ENCODE peak calls at places on chromosome 15, in nine cellular contexts. P is cardiac muscle cell, Z is H1, K is pancreas, R is uterus, X is ovary, H is mucosa of descending colon, F is neural progenitor cell, J is upper lobe of right lung. B is an unnamed sample. For H3K36me3, the result is how much of the 10 kb centered on the place peaks cover.

GRCh38 chr15:79960502-79961217 is 10.3 kb downstream of the BCL2A1 start:
- DNase-seq in R (no peak), Z (no peak), P (no peak), J (no peak), K (no peak), F (no peak), H (no peak), X (no peak), B (no peak)

GRCh38 chr15:78139564-78139963 is 8.3 kb upstream of the CIB2 start:
- DNase-seq in P (no peak), X (no peak), Z (no peak), J (no peak), R (no peak), H (no peak), K (no peak), F (no peak), B (no peak)

GRCh38 chr15:59150185-59150584 is 45.2 kb downstream of the CCNB2 start:
- DNase-seq in Z (no peak), K (no peak), X (peak), R (no peak), J (no peak), P (no peak), H (no peak), F (no peak), B (no peak)

GRCh38 chr15:77479015-77479414 is 58.3 kb downstream of the HMG20A start:
- DNase-seq in Z (no peak), F (no peak), H (no peak), K (no peak), J (no peak), X (no peak), P (no peak), R (no peak), B (no peak)

GRCh38 chr15:59933607-59934006 is 70.5 kb upstream of the FOXB1 start:
- DNase-seq in Z (no peak), P (no peak), F (no peak), H (no peak), J (no peak), K (no peak), X (no peak), R (no peak), B (no peak)

GRCh38 chr15:71048913-71049675 is 66.2 kb upstream of the THSD4 start:
- DNase-seq in K (no peak), F (no peak), Z (no peak), J (no peak), H (no peak), X (no peak), P (peak), R (no peak), B (peak)

GRCh38 chr15:32029409-32029861 is 880 bp upstream of the CHRNA7 start:
- DNase-seq in F (peak), J (no peak), K (no peak), P (peak), Z (peak), R (peak), H (peak), X (peak), B (no peak)

GRCh38 chr15:63793046-63793483 is 40.7 kb downstream of the HERC1 start:
- DNase-seq in F (no peak), J (no peak), Z (no peak), X (no peak), R (no peak), H (no peak), P (no peak), K (no peak), B (no peak)

GRCh38 chr15:75153084-75153483 is 48.6 kb upstream of the C15orf39 start:
- DNase-seq in K (no peak), X (no peak), H (no peak), Z (no peak), R (no peak), F (no peak), P (peak), J (no peak), B (no peak)

GRCh38 chr15:38882226-38882625 is 317.6 kb upstream of the RASGRP1 start:
- DNase-seq in Z (no peak), P (no peak), R (no peak), F (no peak), J (no peak), H (no peak), K (no peak), X (no peak), B (no peak)

GRCh38 chr15:63357061-63357460 is 24.6 kb downstream of the CA12 start:
- DNase-seq in R (no peak), H (no peak), X (no peak), K (no peak), P (no peak), J (no peak), F (no peak), Z (no peak), B (no peak)

GRCh38 chr15:33910741-33911140 is 57.6 kb upstream of the CHRM5 start:
- DNase-seq in R (no peak), J (no peak), K (no peak), H (no peak), Z (no peak), F (no peak), P (no peak), X (no peak), B (no peak)

GRCh38 chr15:47293763-47294162 is 423.5 kb upstream of the SEMA6D start:
- DNase-seq in X (peak), R (peak), F (peak), K (no peak), H (peak), P (no peak), J (peak), Z (no peak), B (no peak)

GRCh38 chr15:57033715-57034439 is 115.4 kb downstream of the TCF12 start:
- DNase-seq in R (no peak), H (no peak), X (no peak), K (no peak), F (no peak), J (no peak), P (no peak), Z (no peak), B (no peak)

GRCh38 chr15:70519616-70520015 is 243.7 kb downstream of the UACA start:
- DNase-seq in K (no peak), Z (no peak), R (no peak), H (no peak), X (no peak), J (no peak), F (no peak), P (no peak), B (no peak)

GRCh38 chr15:68706256-68706655 is 114.4 kb downstream of the ANP32A start:
- DNase-seq in X (no peak), H (no peak), J (no peak), R (no peak), P (no peak), F (no peak), K (no peak), Z (no peak), B (no peak)

GRCh38 chr15:81516461-81516860 is 142.4 kb upstream of the TMC3 start:
- DNase-seq in P (no peak), K (no peak), F (no peak), J (no peak), H (no peak), Z (no peak), R (no peak), X (no peak), B (no peak)

GRCh38 chr15:40276927-40277326 is 5.9 kb downstream of the ANKRD63 start:
- DNase-seq in X (no peak), F (no peak), H (no peak), K (no peak), J (no peak), Z (no peak), P (no peak), R (no peak), B (no peak)

GRCh38 chr15:80606571-80606970 is 88.5 kb upstream of the ABHD17C start:
- DNase-seq in H (no peak), Z (peak), R (no peak), X (no peak), P (no peak), F (no peak), K (no peak), J (no peak), B (no peak)

GRCh38 chr15:43828061-43828657 is 1.4 kb downstream of the WDR76 start:
- DNase-seq in P (no peak), R (no peak), K (no peak), X (no peak), H (no peak), J (no peak), Z (no peak), F (peak), B (no peak)

GRCh38 chr15:86445750-86446149 is 366.1 kb downstream of the AGBL1 start:
- DNase-seq in X (no peak), K (no peak), H (no peak), R (no peak), Z (no peak), J (no peak), P (no peak), F (no peak), B (no peak)

GRCh38 chr15:52154896-52155865 is 36.0 kb downstream of the GNB5 start:
- DNase-seq in R (no peak), K (no peak), Z (peak), X (no peak), H (no peak), F (no peak), P (no peak), J (no peak), B (no peak)

GRCh38 chr15:83106994-83107840 is at the start of gene TM6SF1:
- DNase-seq in H (peak), P (peak), J (peak), R (no peak), K (no peak), X (no peak), Z (peak), F (peak), B (no peak)

DNA sequence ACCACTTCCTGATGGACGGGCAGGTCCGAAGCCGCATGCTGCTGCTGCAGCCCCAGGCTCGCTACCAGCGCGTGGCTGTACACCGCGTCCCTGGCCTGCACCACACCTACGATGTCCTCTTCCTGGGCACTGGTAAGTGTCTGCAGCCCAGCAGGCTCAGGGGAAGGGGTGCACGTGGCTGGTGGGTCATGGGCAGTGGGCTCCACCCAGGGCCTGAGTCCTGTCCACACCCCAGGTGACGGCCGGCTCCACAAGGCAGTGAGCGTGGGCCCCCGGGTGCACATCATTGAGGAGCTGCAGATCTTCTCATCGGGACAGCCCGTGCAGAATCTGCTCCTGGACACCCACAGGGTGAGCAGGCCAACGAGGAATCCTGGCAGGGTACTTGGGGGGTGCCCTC is 8.7 kb downstream of the CIB1 start:
- DNase-seq in K (no peak), R (no peak), H (peak), P (no peak), X (no peak), F (no peak), J (no peak), Z (no peak), B (no peak)
- H3K36me3 ChIP-seq in K (half or more), R (under half), H (under half), P (under half), X (under half), F (under half), J (half or more), Z (under half), B (under half)

GRCh38 chr15:36156855-36157521 is 422.4 kb upstream of the CDIN1 start:
- DNase-seq in X (no peak), K (no peak), F (no peak), P (no peak), J (no peak), H (peak), Z (no peak), R (peak), B (no peak)
- TF ChIP-seq CTCF in X (no peak), K (no peak), F (no peak), P (no peak), J (no peak), H (no peak), Z (no peak), R (no peak), B (no peak)

GRCh38 chr15:88804257-88804656 is 1.0 kb downstream of the ACAN start:
- DNase-seq in J (no peak), R (no peak), X (no peak), P (no peak), H (no peak), K (no peak), F (no peak), Z (no peak), B (no peak)

GRCh38 chr15:88803241-88803919 is at the start of gene ACAN:
- DNase-seq in P (peak), J (no peak), R (no peak), H (no peak), Z (peak), K (no peak), X (no peak), F (peak), B (no peak)

GRCh38 chr15:88803920-88804247 is 648 bp downstream of the ACAN start:
- DNase-seq in F (no peak), P (no peak), J (no peak), K (no peak), R (no peak), Z (no peak), H (no peak), X (no peak), B (no peak)

GRCh38 chr15:88802250-88802990 is 816 bp upstream of the ACAN start:
- DNase-seq in Z (no peak), X (no peak), K (no peak), P (no peak), H (no peak), R (no peak), J (no peak), F (no peak), B (no peak)

DNA sequence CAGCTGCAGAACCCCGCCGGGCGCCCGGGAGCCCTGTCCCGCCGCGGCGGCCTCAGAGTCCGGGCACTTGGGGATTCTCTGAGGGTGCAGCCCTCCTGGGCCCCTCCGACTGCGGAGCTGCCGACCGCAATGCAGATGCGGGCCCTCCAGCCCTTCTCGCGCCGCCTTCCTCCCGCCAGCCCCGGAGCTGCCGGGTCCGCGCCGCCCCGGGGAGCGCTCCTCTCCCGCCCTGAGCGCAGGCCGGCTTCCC is 320 bp upstream of the ACAN start:
- DNase-seq in K (no peak), Z (peak), X (no peak), J (no peak), R (no peak), H (no peak), P (no peak), F (no peak), B (no peak)
- H3K4me3 ChIP-seq in K (no peak), Z (peak), X (no peak), J (no peak), R (no peak), H (no peak), P (peak), F (peak), B (no peak)

DNA sequence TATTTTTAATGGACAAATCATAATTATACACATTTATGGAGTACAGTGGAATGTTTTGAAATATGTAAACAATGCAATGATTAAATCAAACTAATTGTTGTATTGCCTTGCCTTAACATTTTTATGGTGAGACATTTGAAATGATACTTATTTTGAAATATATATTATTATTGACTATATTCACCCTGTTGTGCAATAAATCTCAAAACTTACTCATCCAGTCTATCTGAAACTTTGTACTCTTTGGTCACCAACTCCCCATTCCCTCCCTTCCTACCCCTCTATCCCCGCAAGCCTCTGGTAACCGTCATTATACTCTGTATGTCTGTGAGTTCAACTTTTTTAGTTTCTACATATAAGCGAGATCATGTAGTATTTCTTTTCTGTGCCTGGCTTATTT is 74.7 kb upstream of the GOLGA6B start:
- DNase-seq in X (no peak), F (no peak), K (no peak), J (no peak), P (no peak), Z (no peak), H (no peak), R (no peak), B (no peak)
- H3K36me3 ChIP-seq in X (under half), F (under half), K (under half), J (half or more), P (under half), Z (half or more), H (under half), R (under half), B (under half)

GRCh38 chr15:66085128-66085527 is 168.4 kb downstream of the MEGF11 start:
- DNase-seq in X (no peak), F (no peak), R (no peak), Z (peak), K (no peak), H (no peak), J (no peak), P (no peak), B (no peak)
- TF ChIP-seq CTCF in X (no peak), F (peak), R (no peak), Z (peak), K (no peak), H (no peak), J (no peak), P (no peak), B (no peak)

DNA sequence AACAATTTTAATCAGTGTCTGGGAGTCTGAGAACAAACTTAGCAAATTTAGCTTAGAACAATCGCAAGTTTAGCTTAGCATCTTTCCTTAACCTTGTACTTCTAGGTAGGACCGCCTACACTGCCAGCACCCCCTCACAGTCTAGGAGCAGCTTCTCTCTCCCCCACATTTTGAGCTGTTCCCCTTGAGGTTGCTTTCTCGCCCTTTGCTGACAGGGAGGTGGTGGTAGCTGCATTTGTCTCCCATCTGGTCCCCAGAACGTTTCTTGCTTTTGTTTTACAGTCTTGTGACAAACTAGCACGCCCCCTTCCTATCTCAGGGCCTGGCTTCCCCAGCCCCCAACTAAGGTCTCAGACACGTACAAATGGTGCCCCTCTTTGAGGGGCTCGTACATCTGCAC is 27.4 kb downstream of the CRTC3 start:
- DNase-seq in K (no peak), J (no peak), H (no peak), P (no peak), Z (no peak), F (no peak), R (no peak), X (peak), B (no peak)
- H3K4me3 ChIP-seq in K (no peak), J (no peak), H (no peak), P (no peak), Z (no peak), F (no peak), R (no peak), X (no peak), B (no peak)